ENCODE peak calls at places on chromosome 7, in six cellular contexts. One of them, this sample, is unnamed.

GRCh38 chr7:7562736-7563135 is 3.9 kb upstream of the MIOS start:
- DNase-seq in fibroblast of mammary gland: peak
- DNase-seq in colonic mucosa: no peak
- DNase-seq in cardiac fibroblast: peak
- DNase-seq in tibial artery: no peak
- DNase-seq in AG04450: no peak
- DNase-seq in this sample: peak

GRCh38 chr7:121372376-121373024 is 23.6 kb downstream of the FAM3C start:
- DNase-seq in fibroblast of mammary gland: peak
- DNase-seq in colonic mucosa: no peak
- DNase-seq in cardiac fibroblast: no peak
- DNase-seq in tibial artery: no peak
- DNase-seq in AG04450: no peak
- DNase-seq in this sample: peak

GRCh38 chr7:105600720-105601550 is 19.6 kb upstream of the EFCAB10 start:
- DNase-seq in fibroblast of mammary gland: no peak
- DNase-seq in colonic mucosa: no peak
- DNase-seq in cardiac fibroblast: no peak
- DNase-seq in tibial artery: no peak
- DNase-seq in AG04450: no peak
- DNase-seq in this sample: no peak

GRCh38 chr7:24963218-24963617 is 16.8 kb downstream of the OSBPL3 start:
- DNase-seq in fibroblast of mammary gland: peak
- DNase-seq in colonic mucosa: peak
- DNase-seq in cardiac fibroblast: peak
- DNase-seq in tibial artery: peak
- DNase-seq in AG04450: no peak
- DNase-seq in this sample: peak

GRCh38 chr7:50456371-50457123 is 6.4 kb upstream of the FIGNL1 start:
- DNase-seq in fibroblast of mammary gland: no peak
- DNase-seq in colonic mucosa: no peak
- DNase-seq in cardiac fibroblast: no peak
- DNase-seq in tibial artery: no peak
- DNase-seq in AG04450: no peak
- DNase-seq in this sample: no peak

GRCh38 chr7:18610331-18610948 is 114.9 kb downstream of the HDAC9 start:
- DNase-seq in fibroblast of mammary gland: peak
- DNase-seq in colonic mucosa: peak
- DNase-seq in cardiac fibroblast: peak
- DNase-seq in tibial artery: no peak
- DNase-seq in AG04450: no peak
- DNase-seq in this sample: peak

GRCh38 chr7:95715274-95715673 is 57.1 kb upstream of the DYNC1I1 start:
- DNase-seq in fibroblast of mammary gland: no peak
- DNase-seq in colonic mucosa: no peak
- DNase-seq in cardiac fibroblast: no peak
- DNase-seq in tibial artery: no peak
- DNase-seq in AG04450: no peak
- DNase-seq in this sample: no peak

GRCh38 chr7:80412842-80413241 is 99.0 kb downstream of the GNAT3 start:
- DNase-seq in fibroblast of mammary gland: peak
- DNase-seq in colonic mucosa: no peak
- DNase-seq in cardiac fibroblast: peak
- DNase-seq in tibial artery: no peak
- DNase-seq in AG04450: no peak
- DNase-seq in this sample: peak

GRCh38 chr7:37081436-37081835 is 357.1 kb upstream of the AOAH start:
- DNase-seq in fibroblast of mammary gland: peak
- DNase-seq in colonic mucosa: peak
- DNase-seq in cardiac fibroblast: peak
- DNase-seq in tibial artery: no peak
- DNase-seq in AG04450: no peak
- DNase-seq in this sample: no peak

GRCh38 chr7:3695602-3696001 is 394.6 kb downstream of the SDK1 start:
- DNase-seq in fibroblast of mammary gland: peak
- DNase-seq in colonic mucosa: no peak
- DNase-seq in cardiac fibroblast: no peak
- DNase-seq in tibial artery: no peak
- DNase-seq in AG04450: no peak
- DNase-seq in this sample: no peak

GRCh38 chr7:65438593-65438992 is 64.9 kb downstream of the ZNF92 start:
- DNase-seq in fibroblast of mammary gland: peak
- DNase-seq in colonic mucosa: no peak
- DNase-seq in cardiac fibroblast: peak
- DNase-seq in tibial artery: no peak
- DNase-seq in AG04450: peak
- DNase-seq in this sample: peak

GRCh38 chr7:28225581-28225980 is 45.0 kb upstream of the JAZF1 start:
- DNase-seq in fibroblast of mammary gland: no peak
- DNase-seq in colonic mucosa: no peak
- DNase-seq in cardiac fibroblast: no peak
- DNase-seq in tibial artery: no peak
- DNase-seq in AG04450: no peak
- DNase-seq in this sample: no peak

DNA sequence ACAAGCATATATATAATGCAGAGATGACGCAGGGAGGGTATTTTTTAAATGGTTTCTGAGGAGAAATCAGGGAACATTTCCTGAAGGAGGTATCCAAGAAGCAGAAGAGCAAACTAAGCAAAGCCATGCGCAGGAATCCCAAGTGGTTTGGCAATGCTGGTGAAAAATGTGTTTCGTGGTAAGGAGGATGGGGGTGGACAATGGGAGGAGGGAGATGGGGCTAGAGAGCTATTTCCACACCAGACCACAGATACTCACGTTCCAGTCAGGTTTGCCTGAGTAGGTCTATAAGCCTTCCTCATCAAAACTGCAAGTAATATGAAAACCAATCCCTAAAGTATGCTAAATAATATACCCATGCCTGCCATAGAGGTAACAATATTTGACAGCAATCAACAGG is 223.7 kb upstream of the MKLN1 start:
- DNase-seq in fibroblast of mammary gland: peak
- DNase-seq in colonic mucosa: no peak
- DNase-seq in cardiac fibroblast: peak
- DNase-seq in tibial artery: no peak
- DNase-seq in AG04450: peak
- DNase-seq in this sample: peak
- H3K4me3 ChIP-seq in fibroblast of mammary gland: peak
- H3K4me3 ChIP-seq in colonic mucosa: no peak
- H3K4me3 ChIP-seq in cardiac fibroblast: no peak
- H3K4me3 ChIP-seq in tibial artery: peak
- H3K4me3 ChIP-seq in AG04450: no peak
- H3K4me3 ChIP-seq in this sample: peak

GRCh38 chr7:44240983-44241510 is 40.3 kb downstream of the YKT6 start:
- DNase-seq in fibroblast of mammary gland: peak
- DNase-seq in colonic mucosa: peak
- DNase-seq in cardiac fibroblast: peak
- DNase-seq in tibial artery: peak
- DNase-seq in AG04450: peak
- DNase-seq in this sample: peak

GRCh38 chr7:44246396-44247113 is 45.8 kb downstream of the YKT6 start:
- DNase-seq in fibroblast of mammary gland: no peak
- DNase-seq in colonic mucosa: no peak
- DNase-seq in cardiac fibroblast: no peak
- DNase-seq in tibial artery: no peak
- DNase-seq in AG04450: no peak
- DNase-seq in this sample: no peak

GRCh38 chr7:44247868-44248651 is 47.3 kb downstream of the YKT6 start:
- DNase-seq in fibroblast of mammary gland: no peak
- DNase-seq in colonic mucosa: no peak
- DNase-seq in cardiac fibroblast: no peak
- DNase-seq in tibial artery: no peak
- DNase-seq in AG04450: no peak
- DNase-seq in this sample: no peak

GRCh38 chr7:44242091-44242490 is 41.3 kb downstream of the YKT6 start:
- DNase-seq in fibroblast of mammary gland: no peak
- DNase-seq in colonic mucosa: no peak
- DNase-seq in cardiac fibroblast: no peak
- DNase-seq in tibial artery: no peak
- DNase-seq in AG04450: no peak
- DNase-seq in this sample: no peak

DNA sequence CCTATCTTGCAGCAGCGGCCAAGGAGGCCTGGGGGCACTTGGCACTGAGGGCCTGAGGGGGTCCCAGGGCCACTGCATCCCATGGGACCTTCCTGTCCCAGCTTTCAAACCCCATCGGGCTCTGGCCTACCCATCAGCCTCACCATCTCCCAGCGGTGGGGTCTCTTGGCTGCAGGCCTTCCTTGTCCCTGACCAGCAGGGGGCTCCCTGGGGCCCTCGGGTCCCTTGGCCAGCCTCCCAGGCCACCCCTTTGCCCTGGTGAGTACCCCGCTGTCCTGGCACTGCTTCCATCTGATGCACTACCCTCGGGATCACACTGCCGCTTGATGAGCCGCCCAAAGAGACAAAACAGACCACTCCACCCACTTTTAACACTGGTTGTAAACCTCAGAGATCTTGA is 43.5 kb downstream of the YKT6 start:
- DNase-seq in fibroblast of mammary gland: no peak
- DNase-seq in colonic mucosa: no peak
- DNase-seq in cardiac fibroblast: peak
- DNase-seq in tibial artery: no peak
- DNase-seq in AG04450: no peak
- DNase-seq in this sample: peak
- TF ChIP-seq CTCF in fibroblast of mammary gland: peak
- TF ChIP-seq CTCF in colonic mucosa: no peak
- TF ChIP-seq CTCF in cardiac fibroblast: peak
- TF ChIP-seq CTCF in tibial artery: no peak
- TF ChIP-seq CTCF in AG04450: peak
- TF ChIP-seq CTCF in this sample: peak

GRCh38 chr7:1569016-1569415 is 816 bp downstream of the PSMG3 start:
- DNase-seq in fibroblast of mammary gland: peak
- DNase-seq in colonic mucosa: peak
- DNase-seq in cardiac fibroblast: peak
- DNase-seq in tibial artery: no peak
- DNase-seq in AG04450: no peak
- DNase-seq in this sample: peak
- H3K4me3 ChIP-seq in fibroblast of mammary gland: peak
- H3K4me3 ChIP-seq in colonic mucosa: peak
- H3K4me3 ChIP-seq in cardiac fibroblast: peak
- H3K4me3 ChIP-seq in tibial artery: peak
- H3K4me3 ChIP-seq in AG04450: peak
- H3K4me3 ChIP-seq in this sample: peak

GRCh38 chr7:151342811-151343210 is 1.2 kb downstream of the NUB1 start:
- DNase-seq in fibroblast of mammary gland: no peak
- DNase-seq in colonic mucosa: no peak
- DNase-seq in cardiac fibroblast: no peak
- DNase-seq in tibial artery: no peak
- DNase-seq in AG04450: no peak
- DNase-seq in this sample: no peak
- TF ChIP-seq CTCF in fibroblast of mammary gland: peak
- TF ChIP-seq CTCF in colonic mucosa: no peak
- TF ChIP-seq CTCF in cardiac fibroblast: no peak
- TF ChIP-seq CTCF in tibial artery: no peak
- TF ChIP-seq CTCF in AG04450: no peak
- TF ChIP-seq CTCF in this sample: no peak

DNA sequence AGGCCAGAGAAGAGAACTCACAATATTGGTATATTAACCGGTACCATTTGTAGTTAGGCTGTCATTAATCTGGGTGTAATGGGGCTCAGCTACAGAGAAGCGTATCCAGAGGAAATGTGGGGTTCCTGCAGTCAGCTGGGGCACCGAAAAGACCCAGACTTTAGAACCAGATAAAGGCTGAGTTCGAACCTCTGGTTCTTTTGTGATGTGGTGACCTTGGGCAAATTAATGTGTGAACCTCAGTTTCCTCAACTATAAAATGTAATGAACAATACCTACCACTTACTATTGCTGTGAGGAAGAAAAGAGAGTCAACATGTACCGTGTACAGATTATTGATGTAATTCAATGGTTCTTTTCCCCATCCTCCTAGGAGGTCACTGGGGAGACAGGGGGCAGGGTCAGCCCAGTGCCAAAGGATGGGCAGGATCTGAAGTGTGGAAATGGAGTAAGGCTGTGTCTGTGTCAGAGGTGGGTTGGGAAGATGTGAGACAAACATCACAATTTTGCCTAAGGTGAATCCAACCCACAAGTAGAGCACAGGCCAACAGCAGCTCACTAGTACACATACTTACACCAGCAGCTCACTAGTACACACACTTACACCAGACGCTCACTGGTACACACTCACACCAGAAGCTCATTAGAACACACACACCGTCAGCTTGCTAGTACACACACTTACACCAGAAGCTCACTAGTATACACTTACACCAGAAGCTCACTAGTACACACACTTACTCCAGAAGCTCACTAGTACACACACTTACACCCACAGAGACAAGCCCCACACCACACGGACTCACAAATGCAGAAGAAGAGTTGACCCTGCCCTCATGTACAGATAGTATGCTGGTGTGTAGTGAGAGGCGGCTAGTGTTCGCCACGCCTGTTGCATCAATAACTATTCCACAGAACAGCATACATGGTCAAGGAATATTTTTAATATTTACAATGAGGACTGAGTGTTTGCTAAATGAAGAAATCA is 28.0 kb downstream of the PRSS2 start:
- DNase-seq in fibroblast of mammary gland: no peak
- DNase-seq in colonic mucosa: no peak
- DNase-seq in cardiac fibroblast: no peak
- DNase-seq in tibial artery: no peak
- DNase-seq in AG04450: no peak
- DNase-seq in this sample: no peak
- H3K4me3 ChIP-seq in fibroblast of mammary gland: no peak
- H3K4me3 ChIP-seq in colonic mucosa: no peak
- H3K4me3 ChIP-seq in cardiac fibroblast: no peak
- H3K4me3 ChIP-seq in tibial artery: no peak
- H3K4me3 ChIP-seq in AG04450: no peak
- H3K4me3 ChIP-seq in this sample: peak

GRCh38 chr7:91264083-91264923 is at the start of gene FZD1:
- DNase-seq in fibroblast of mammary gland: peak
- DNase-seq in colonic mucosa: peak
- DNase-seq in cardiac fibroblast: peak
- DNase-seq in tibial artery: peak
- DNase-seq in AG04450: peak
- DNase-seq in this sample: peak
- TF ChIP-seq CTCF in fibroblast of mammary gland: no peak
- TF ChIP-seq CTCF in colonic mucosa: no peak
- TF ChIP-seq CTCF in cardiac fibroblast: no peak
- TF ChIP-seq CTCF in tibial artery: no peak
- TF ChIP-seq CTCF in AG04450: peak
- TF ChIP-seq CTCF in this sample: no peak

DNA sequence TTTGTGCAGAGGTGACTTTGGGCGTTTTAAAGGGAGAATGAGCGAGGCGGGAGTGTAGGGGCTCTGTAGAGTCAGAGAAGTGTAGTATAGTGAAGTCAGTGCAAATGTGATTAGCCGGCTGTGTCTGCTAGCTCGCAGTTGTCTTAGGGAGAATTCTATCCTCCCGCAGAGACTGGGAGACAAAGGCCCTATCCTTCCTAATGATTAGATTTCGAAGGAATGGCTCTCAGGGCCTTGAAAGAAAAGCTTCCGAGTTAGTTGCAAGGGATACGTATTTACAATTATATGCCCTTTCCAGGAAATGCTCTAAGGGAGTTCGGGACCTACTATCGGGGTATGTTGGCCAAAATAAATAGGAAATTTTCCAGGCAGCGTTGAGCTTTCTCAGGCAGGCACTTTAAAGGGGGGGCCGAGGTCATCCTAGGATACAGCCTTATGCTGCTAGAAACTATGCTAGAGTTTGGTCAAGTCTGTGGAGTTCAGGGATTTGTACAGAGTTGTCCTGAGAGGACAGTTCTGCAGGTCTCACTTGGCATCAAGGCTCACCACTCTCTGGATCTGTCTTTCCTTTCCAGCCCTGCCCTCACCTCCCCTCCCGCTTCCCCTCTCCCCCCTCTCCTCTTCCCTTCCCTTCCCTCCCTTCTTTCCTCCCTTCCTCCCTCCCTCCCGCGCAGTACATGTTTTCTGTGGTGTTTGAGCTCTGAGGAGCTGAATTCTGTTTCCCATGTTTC is 850 bp downstream of the MRPL32 start:
- DNase-seq in fibroblast of mammary gland: peak
- DNase-seq in colonic mucosa: peak
- DNase-seq in cardiac fibroblast: peak
- DNase-seq in tibial artery: no peak
- DNase-seq in AG04450: no peak
- DNase-seq in this sample: peak
- H3K4me3 ChIP-seq in fibroblast of mammary gland: peak
- H3K4me3 ChIP-seq in colonic mucosa: peak
- H3K4me3 ChIP-seq in cardiac fibroblast: peak
- H3K4me3 ChIP-seq in tibial artery: peak
- H3K4me3 ChIP-seq in AG04450: peak
- H3K4me3 ChIP-seq in this sample: peak